ENCODE peak calls at places on chromosomes 5 and 9, in five cellular contexts. E, K, U, W and P are unnamed samples.

GRCh38 chr5:179668404-179668803 is 12.4 kb downstream of the CBY3 start:
- DNase-seq in K (peak; percentile 19), E (no peak), W (peak; percentile 64), U (no peak), P (no peak)

GRCh38 chr5:33850100-33850594 is 41.6 kb downstream of the ADAMTS12 start:
- DNase-seq in E (no peak), W (peak; percentile 73), U (no peak), K (peak; percentile 15), P (no peak)

GRCh38 chr9:97794666-97795065 is 58.4 kb upstream of the FOXE1 start:
- DNase-seq in U (no peak), E (no peak), W (no peak), K (no peak), P (no peak)

GRCh38 chr5:68287976-68288755 is 72.6 kb downstream of the PIK3R1 start:
- DNase-seq in K (peak; percentile 31), U (peak; percentile 73), W (peak; percentile 61), E (peak; percentile 91), P (peak; percentile 76)

GRCh38 chr5:7519564-7519963 is 123.6 kb downstream of the ADCY2 start:
- DNase-seq in U (no peak), E (no peak), K (no peak), W (no peak), P (no peak)

GRCh38 chr5:73906277-73906676 is 280.3 kb downstream of the ARHGEF28 start:
- DNase-seq in K (no peak), U (no peak), E (no peak), W (no peak), P (no peak)

GRCh38 chr9:23842531-23843129 is 16.6 kb upstream of the ELAVL2 start:
- DNase-seq in E (no peak), W (no peak), K (no peak), U (no peak), P (no peak)

GRCh38 chr5:129021744-129022143 is 56.5 kb downstream of the SLC27A6 start:
- DNase-seq in U (no peak), K (no peak), E (no peak), W (no peak), P (no peak)

GRCh38 chr9:94852373-94852772 is 125.9 kb downstream of the AOPEP start:
- DNase-seq in W (no peak), K (no peak), U (no peak), E (no peak), P (no peak)

GRCh38 chr9:20139755-20140154 is 350.9 kb upstream of the SLC24A2 start:
- DNase-seq in E (no peak), W (no peak), K (no peak), U (no peak), P (no peak)

GRCh38 chr5:137572042-137572695 is 73.0 kb upstream of the SPOCK1 start:
- DNase-seq in U (no peak), W (peak; percentile 36), E (no peak), K (no peak), P (no peak)

GRCh38 chr5:74296685-74297084 is 343.8 kb downstream of the ENC1 start:
- DNase-seq in U (no peak), W (peak; percentile 17), K (no peak), E (no peak), P (no peak)

GRCh38 chr5:6770826-6771607 is 57.8 kb downstream of the TENT4A start:
- DNase-seq in U (no peak), K (no peak), E (no peak), W (no peak), P (no peak)

GRCh38 chr9:6049798-6050197 is 34.4 kb upstream of the RANBP6 start:
- DNase-seq in K (no peak), E (no peak), W (peak; percentile 13), U (no peak), P (no peak)

GRCh38 chr5:178453224-178453623 is 137.0 kb downstream of the COL23A1 start:
- DNase-seq in U (no peak), K (no peak), W (no peak), E (peak; percentile 11), P (peak; percentile 12)
- TF ChIP-seq CTCF in U (no peak), K (no peak), W (no peak), E (no peak), P (no peak)

GRCh38 chr9:108271646-108272349 is 584.0 kb downstream of the ACTL7B start:
- DNase-seq in W (peak; percentile 94), K (no peak), U (peak; percentile 26), E (no peak), P (no peak)

GRCh38 chr9:108273988-108274387 is 581.8 kb downstream of the ACTL7B start:
- DNase-seq in U (no peak), W (no peak), K (no peak), E (no peak), P (no peak)

GRCh38 chr9:108270041-108270440 is 585.7 kb downstream of the ACTL7B start:
- DNase-seq in K (no peak), E (no peak), U (no peak), W (peak; percentile 54), P (no peak)

GRCh38 chr9:108271236-108271635 is 584.5 kb downstream of the ACTL7B start:
- DNase-seq in W (no peak), U (no peak), E (no peak), K (no peak), P (no peak)

DNA sequence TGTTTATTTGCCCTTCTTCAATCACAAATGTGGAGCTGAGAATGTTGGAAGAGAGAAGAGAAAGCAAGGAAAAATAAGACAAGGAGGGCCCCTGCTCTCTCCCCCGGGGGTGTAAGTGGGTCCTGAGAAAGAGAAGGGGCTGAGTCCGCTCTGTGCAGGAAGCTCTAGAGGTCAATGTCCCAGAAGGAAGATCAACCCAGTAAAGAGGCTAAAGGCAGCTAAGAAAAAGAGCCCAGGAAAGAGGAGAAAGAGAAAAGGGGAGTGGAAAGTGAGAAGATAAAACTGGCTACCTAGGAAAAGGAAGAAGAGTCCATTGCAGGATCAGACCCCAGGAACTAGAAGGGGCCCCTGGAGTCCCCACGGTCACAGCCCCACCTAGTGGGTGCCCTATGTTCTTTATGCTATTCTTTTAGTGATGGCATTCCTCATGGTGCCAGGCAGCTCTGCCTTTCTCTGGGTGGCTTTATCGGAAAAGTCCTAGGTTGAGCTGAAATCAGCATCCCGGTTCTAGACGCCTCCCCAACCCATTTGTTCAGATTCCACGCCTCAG is 583.4 kb downstream of the ACTL7B start:
- DNase-seq in K (no peak), W (peak; percentile 72), U (peak; percentile 29), E (no peak), P (peak; percentile 66)
- TF ChIP-seq CTCF in K (no peak), W (peak; percentile 73), U (peak; percentile 54), E (peak; percentile 69), P (peak; percentile 64)

DNA sequence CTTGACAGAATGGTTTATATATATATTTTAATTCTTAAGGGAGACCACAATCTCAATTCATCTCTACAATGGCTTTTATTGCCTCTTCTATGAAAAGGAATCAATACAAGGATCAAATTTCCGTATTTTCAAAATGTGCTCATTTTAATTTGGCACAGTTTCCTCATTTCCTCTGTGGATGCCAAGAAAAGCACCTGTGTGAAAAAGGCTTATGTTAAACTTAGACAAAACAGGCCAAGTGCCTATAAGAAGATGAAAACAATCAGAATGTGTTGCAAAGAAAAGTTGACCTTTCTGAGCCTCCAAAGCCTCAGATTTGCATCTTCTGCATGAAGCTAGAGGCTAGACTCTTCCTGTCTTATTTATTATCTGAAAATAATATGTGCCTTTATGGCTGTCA is 173.7 kb upstream of the SLC12A2 start:
- DNase-seq in E (no peak), W (no peak), K (no peak), U (no peak), P (no peak)
- TF ChIP-seq CTCF in E (no peak), W (no peak), K (no peak), U (no peak), P (no peak)

GRCh38 chr5:116038817-116039216 is 6.5 kb downstream of the ARL14EPL start:
- DNase-seq in U (no peak), E (peak; percentile 85), K (no peak), W (no peak), P (no peak)

GRCh38 chr5:116042375-116042774 is 10.1 kb downstream of the ARL14EPL start:
- DNase-seq in W (no peak), K (no peak), U (no peak), E (no peak), P (no peak)

GRCh38 chr5:116032991-116033390 is 719 bp downstream of the ARL14EPL start:
- DNase-seq in E (no peak), U (no peak), W (no peak), K (no peak), P (no peak)

GRCh38 chr5:116035123-116035522 is 2.9 kb downstream of the ARL14EPL start:
- DNase-seq in K (no peak), W (no peak), U (no peak), E (no peak), P (no peak)

DNA sequence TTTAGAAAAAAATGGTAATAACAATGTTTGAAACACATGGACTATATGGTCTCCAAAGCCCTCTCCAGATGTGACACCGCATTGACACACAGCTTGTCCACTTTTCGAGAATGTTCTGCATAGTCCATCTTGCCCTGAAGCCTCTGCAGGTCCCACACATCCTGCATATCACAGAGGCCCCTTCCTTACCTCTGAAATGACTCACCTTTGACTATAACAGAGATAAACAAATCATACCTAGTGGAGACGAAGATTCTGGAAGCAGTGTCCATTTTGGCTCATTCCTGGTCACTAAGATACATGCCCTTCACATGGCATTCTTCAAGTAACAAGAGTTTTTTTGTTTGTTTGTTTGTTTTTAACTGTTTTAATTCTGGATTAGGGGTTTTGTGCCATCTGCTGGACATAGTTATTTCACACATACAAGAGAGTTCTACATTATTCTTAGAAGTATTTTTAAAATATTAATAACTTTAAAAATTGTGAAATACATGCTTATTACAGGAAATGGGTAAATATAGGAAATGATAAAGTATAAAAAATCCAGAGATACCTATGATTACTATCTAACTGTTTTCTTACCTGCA is 5.1 kb downstream of the ARL14EPL start:
- DNase-seq in U (no peak), E (no peak), W (peak; percentile 23), K (no peak), P (no peak)
- TF ChIP-seq CTCF in U (no peak), E (no peak), W (no peak), K (no peak), P (no peak)

GRCh38 chr9:114969269-114969668 is 38.9 kb upstream of the TNFSF8 start:
- DNase-seq in U (no peak), W (no peak), K (no peak), E (no peak), P (no peak)

GRCh38 chr9:114968710-114969109 is 38.3 kb upstream of the TNFSF8 start:
- DNase-seq in E (no peak), K (no peak), U (no peak), W (peak; percentile 31), P (no peak)

GRCh38 chr9:114973216-114973615 is 42.8 kb upstream of the TNFSF8 start:
- DNase-seq in E (no peak), K (no peak), W (no peak), U (no peak), P (no peak)

DNA sequence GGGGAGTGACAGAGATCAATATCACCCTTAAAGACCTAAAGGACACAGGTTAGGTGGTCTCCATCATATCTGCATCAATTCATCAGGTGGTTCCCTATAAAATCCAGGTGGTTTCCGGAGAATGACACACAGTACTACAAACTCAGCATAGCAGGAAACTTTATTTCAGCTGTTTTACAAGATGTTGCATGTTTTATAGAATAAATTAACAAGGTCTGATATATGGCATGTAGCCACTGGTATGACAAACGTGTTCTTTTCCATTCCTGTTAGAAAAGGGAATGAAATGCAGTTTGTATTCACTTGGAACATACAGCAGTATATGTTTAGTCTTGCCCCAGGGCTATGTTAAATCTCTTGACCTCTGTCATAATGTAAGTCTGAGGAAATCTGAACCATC is 42.1 kb upstream of the TNFSF8 start:
- DNase-seq in W (no peak), E (no peak), U (no peak), K (no peak), P (no peak)
- TF ChIP-seq CTCF in W (no peak), E (no peak), U (no peak), K (no peak), P (no peak)